ENCODE peak calls at places on chromosome 20, in seven cellular contexts. E is activated naive CD8-positive, alpha-beta T cell treated with anti-CD3 and anti-CD28 coated beads, Interleukin-2, amount 10 ng/mL, durations not matched to agents 7 days and 5 days; D is stimulated activated naive B cell treated with anti-CD40 and anti-IgM and Interleukin-4, amounts not matched to agents 10 μg/mL and 1 μg/mL and 100 μg/mL, for 72 hours; R is right lobe of liver; A is HCT116; C is left lung; J is thoracic aorta. Y is an unnamed sample.

GRCh38 chr20:59017493-59018231 is 1.6 kb upstream of the TUBB1 start:
- ATAC-seq in R (peak; percentile 9), J (no peak), D (peak; percentile 11), E (no peak), C (no peak), A (peak; percentile 37), Y (peak; percentile 7)

GRCh38 chr20:62042025-62042820 is 23.5 kb downstream of the TAF4 start:
- ATAC-seq in D (no peak), C (no peak), E (no peak), J (no peak), R (no peak), A (no peak), Y (no peak)

GRCh38 chr20:31543966-31544598 is 29.8 kb downstream of the HM13 start:
- ATAC-seq in A (no peak), R (no peak), C (peak; percentile 22), J (no peak), D (no peak), E (no peak), Y (peak; percentile 44)

GRCh38 chr20:3755814-3756480 is 11.6 kb downstream of the ADISSP start:
- ATAC-seq in D (no peak), R (no peak), C (no peak), J (no peak), E (no peak), A (no peak), Y (no peak)

GRCh38 chr20:15200139-15200538 is 862.7 kb upstream of the FLRT3 start:
- ATAC-seq in R (no peak), J (no peak), A (no peak), C (no peak), E (no peak), D (peak; percentile 69), Y (no peak)

GRCh38 chr20:62420846-62421715 is 6.3 kb downstream of the RBBP8NL start:
- ATAC-seq in A (no peak), D (no peak), J (no peak), R (no peak), C (no peak), E (no peak), Y (no peak)

GRCh38 chr20:51481311-51481997 is 61.1 kb downstream of the NFATC2 start:
- ATAC-seq in A (no peak), E (peak; percentile 69), D (peak; percentile 27), C (peak; percentile 61), R (no peak), J (no peak), Y (no peak)

GRCh38 chr20:16819483-16819882 is 71.3 kb downstream of the OTOR start:
- ATAC-seq in D (no peak), C (no peak), J (no peak), E (no peak), R (no peak), A (no peak), Y (no peak)

GRCh38 chr20:3672864-3673550 is 8.8 kb downstream of the ADAM33 start:
- ATAC-seq in C (no peak), A (no peak), R (no peak), D (peak; percentile 58), E (no peak), J (no peak), Y (no peak)

GRCh38 chr20:62804632-62805364 is at the start of gene OGFR:
- ATAC-seq in C (peak; percentile 57), R (peak; percentile 31), J (no peak), D (peak; percentile 60), A (peak; percentile 59), E (peak; percentile 66), Y (peak; percentile 11)

GRCh38 chr20:57480444-57481152 is 44.3 kb downstream of the CTCFL start:
- ATAC-seq in E (peak; percentile 23), D (peak; percentile 54), R (no peak), C (no peak), A (no peak), J (no peak), Y (peak; percentile 39)

GRCh38 chr20:43766395-43766794 is 39.6 kb upstream of the GTSF1L start:
- ATAC-seq in J (no peak), C (no peak), R (peak; percentile 14), D (no peak), E (no peak), A (no peak), Y (no peak)

GRCh38 chr20:20489623-20490341 is 121.9 kb downstream of the INSM1 start:
- ATAC-seq in A (no peak), E (no peak), D (peak; percentile 40), R (no peak), J (no peak), C (no peak), Y (no peak)

GRCh38 chr20:11698124-11698523 is 219.6 kb upstream of the BTBD3 start:
- ATAC-seq in C (no peak), R (no peak), A (no peak), E (no peak), J (no peak), D (no peak), Y (no peak)

GRCh38 chr20:23562721-23563342 is 5.5 kb downstream of the CST9L start:
- ATAC-seq in D (no peak), C (no peak), E (no peak), J (no peak), A (no peak), R (no peak), Y (no peak)

GRCh38 chr20:21074605-21075336 is 31.4 kb downstream of the LINC00237 start:
- ATAC-seq in J (no peak), R (no peak), D (peak; percentile 77), E (no peak), A (peak; percentile 75), C (no peak), Y (no peak)

GRCh38 chr20:1144401-1145172 is 26.2 kb downstream of the PSMF1 start:
- ATAC-seq in C (no peak), A (no peak), D (no peak), R (no peak), J (no peak), E (no peak), Y (peak; percentile 37)

GRCh38 chr20:60446273-60447111 is 488.3 kb downstream of the CDH26 start:
- ATAC-seq in D (peak; percentile 79), C (no peak), A (no peak), E (peak; percentile 39), R (no peak), J (no peak), Y (no peak)